ENCODE peak calls at places on chromosomes 3 and 15, in nine cellular contexts. X is CD8-positive, alpha-beta T cell; Z is neural progenitor cell; H is heart left ventricle; C is pancreas; M is HL-60; L is right lobe of liver; T is endodermal cell; E is stomach. J is an unnamed sample.

GRCh38 chr3:53716998-53717397 is 129.2 kb downstream of the CHDH start:
- DNase-seq in M (peak; percentile 62), C (no peak), Z (no peak), X (no peak), H (no peak), L (no peak), T (peak; percentile 39), E (peak; percentile 10), J (no peak)

GRCh38 chr15:99123706-99124451 is 19.0 kb downstream of the SYNM start:
- DNase-seq in Z (peak; percentile 55), L (no peak), T (peak; percentile 90), X (no peak), E (peak; percentile 78), C (peak; percentile 72), M (peak; percentile 49), H (peak; percentile 83), J (no peak)

GRCh38 chr3:173275740-173276139 is 121.8 kb upstream of the NLGN1 start:
- DNase-seq in C (no peak), E (no peak), M (peak; percentile 32), H (no peak), T (no peak), Z (no peak), L (no peak), X (no peak), J (no peak)

GRCh38 chr3:96236499-96236898 is 577.9 kb upstream of the EPHA6 start:
- DNase-seq in C (no peak), T (no peak), H (no peak), E (no peak), M (no peak), L (no peak), Z (no peak), X (no peak), J (no peak)

GRCh38 chr15:88644741-88645140 is 5.9 kb downstream of the ISG20 start:
- DNase-seq in E (peak; percentile 22), X (no peak), Z (no peak), L (no peak), T (peak; percentile 37), C (no peak), H (no peak), M (no peak), J (no peak)

GRCh38 chr3:159586587-159587202 is 401.9 kb upstream of the IL12A start:
- DNase-seq in X (no peak), E (no peak), Z (peak; percentile 79), T (peak; percentile 89), L (no peak), M (no peak), C (no peak), H (no peak), J (no peak)

GRCh38 chr3:124569761-124570160 is 160.5 kb upstream of the UMPS start:
- DNase-seq in X (no peak), M (no peak), Z (no peak), C (no peak), E (peak; percentile 60), L (peak; percentile 73), T (no peak), H (peak; percentile 60), J (no peak)

GRCh38 chr15:99692825-99693224 is 40.4 kb downstream of the LYSMD4 start:
- DNase-seq in Z (no peak), T (no peak), L (no peak), E (no peak), X (no peak), C (no peak), H (no peak), M (no peak), J (no peak)

GRCh38 chr3:112894258-112894657 is 47.6 kb upstream of the CD200R1L start:
- DNase-seq in C (no peak), E (no peak), X (no peak), Z (peak; percentile 20), L (no peak), T (peak; percentile 83), M (no peak), H (no peak), J (no peak)

GRCh38 chr3:18422972-18423371 is 2.2 kb downstream of the SATB1 start:
- DNase-seq in M (no peak), C (no peak), E (no peak), Z (peak; percentile 7), X (no peak), T (no peak), H (no peak), L (no peak), J (no peak)

GRCh38 chr3:11136116-11136515 is 18.2 kb upstream of the HRH1 start:
- DNase-seq in H (no peak), E (no peak), X (no peak), L (no peak), C (no peak), T (no peak), Z (no peak), M (no peak), J (no peak)

GRCh38 chr3:197019535-197019934 is 10.1 kb downstream of the MELTF start:
- DNase-seq in C (no peak), H (no peak), Z (no peak), L (no peak), E (no peak), X (no peak), T (no peak), M (no peak), J (no peak)

GRCh38 chr3:159796744-159797143 is 191.9 kb upstream of the IL12A start:
- DNase-seq in X (no peak), H (no peak), C (no peak), T (no peak), Z (no peak), M (no peak), L (no peak), E (no peak), J (no peak)

GRCh38 chr15:89356634-89357298 is 22.1 kb upstream of the POLG start:
- DNase-seq in M (peak; percentile 37), L (no peak), E (no peak), C (peak; percentile 45), Z (peak; percentile 57), H (no peak), X (no peak), T (no peak), J (no peak)

GRCh38 chr3:158652463-158652862 is 8.1 kb downstream of the GFM1 start:
- DNase-seq in X (no peak), T (no peak), L (no peak), C (no peak), E (no peak), Z (no peak), H (no peak), M (no peak), J (no peak)

GRCh38 chr15:39618063-39618823 is 37.4 kb downstream of the THBS1 start:
- DNase-seq in T (no peak), H (no peak), C (no peak), Z (no peak), L (no peak), E (no peak), X (no peak), M (no peak), J (no peak)

GRCh38 chr15:98126326-98127090 is 166.0 kb downstream of the ARRDC4 start:
- DNase-seq in E (no peak), Z (no peak), M (no peak), L (no peak), T (no peak), X (no peak), C (no peak), H (no peak), J (no peak)

GRCh38 chr3:55160241-55160877 is 232.5 kb upstream of the LRTM1 start:
- DNase-seq in E (peak; percentile 27), M (no peak), H (peak; percentile 28), C (peak; percentile 7), Z (no peak), X (no peak), L (no peak), T (no peak), J (no peak)

GRCh38 chr3:127034990-127035652 is 52.2 kb downstream of the PLXNA1 start:
- DNase-seq in C (no peak), M (no peak), E (no peak), T (no peak), H (no peak), Z (no peak), L (peak; percentile 40), X (no peak), J (no peak)
- H3K27ac ChIP-seq in C (no peak overlapping the region), M (no peak overlapping the region), E (peak overlapping the region; percentile 72), T (peak overlapping the region; percentile 2), H (no peak overlapping the region), Z (no peak overlapping the region), L (no peak overlapping the region), X (no peak overlapping the region), J (no peak overlapping the region)

GRCh38 chr3:79835701-79836100 is 67.9 kb upstream of the ROBO1 start:
- DNase-seq in C (no peak), X (no peak), H (no peak), L (no peak), T (no peak), Z (no peak), M (no peak), E (no peak), J (no peak)
- H3K27me3 ChIP-seq in C (no peaks in the 10 kb centered on the region), X (no peaks in the 10 kb centered on the region), H (no peaks in the 10 kb centered on the region), L (no peaks in the 10 kb centered on the region), T (no peaks in the 10 kb centered on the region), Z (no peaks in the 10 kb centered on the region), M (no peaks in the 10 kb centered on the region), E (no peaks in the 10 kb centered on the region), J (no peaks in the 10 kb centered on the region)

GRCh38 chr3:12175844-12176453 is 17.2 kb upstream of the TIMP4 start:
- DNase-seq in M (peak; percentile 51), L (peak; percentile 69), Z (peak; percentile 79), H (peak; percentile 56), E (peak; percentile 73), T (peak; percentile 90), C (peak; percentile 21), X (no peak), J (no peak)

GRCh38 chr3:12165909-12166308 is 7.2 kb upstream of the TIMP4 start:
- DNase-seq in X (no peak), T (no peak), H (no peak), L (no peak), E (no peak), M (no peak), C (no peak), Z (no peak), J (no peak)

GRCh38 chr3:12175137-12175593 is 16.5 kb upstream of the TIMP4 start:
- DNase-seq in T (no peak), E (no peak), X (no peak), M (no peak), H (no peak), C (no peak), L (no peak), Z (no peak), J (no peak)

GRCh38 chr3:12170207-12170606 is 11.5 kb upstream of the TIMP4 start:
- DNase-seq in C (no peak), E (no peak), T (no peak), H (no peak), X (no peak), Z (no peak), M (peak; percentile 42), L (no peak), J (no peak)
- TF ChIP-seq CTCF in C (no peak), E (no peak), T (no peak), H (no peak), X (no peak), Z (no peak), M (no peak), L (no peak), J (no peak)

DNA sequence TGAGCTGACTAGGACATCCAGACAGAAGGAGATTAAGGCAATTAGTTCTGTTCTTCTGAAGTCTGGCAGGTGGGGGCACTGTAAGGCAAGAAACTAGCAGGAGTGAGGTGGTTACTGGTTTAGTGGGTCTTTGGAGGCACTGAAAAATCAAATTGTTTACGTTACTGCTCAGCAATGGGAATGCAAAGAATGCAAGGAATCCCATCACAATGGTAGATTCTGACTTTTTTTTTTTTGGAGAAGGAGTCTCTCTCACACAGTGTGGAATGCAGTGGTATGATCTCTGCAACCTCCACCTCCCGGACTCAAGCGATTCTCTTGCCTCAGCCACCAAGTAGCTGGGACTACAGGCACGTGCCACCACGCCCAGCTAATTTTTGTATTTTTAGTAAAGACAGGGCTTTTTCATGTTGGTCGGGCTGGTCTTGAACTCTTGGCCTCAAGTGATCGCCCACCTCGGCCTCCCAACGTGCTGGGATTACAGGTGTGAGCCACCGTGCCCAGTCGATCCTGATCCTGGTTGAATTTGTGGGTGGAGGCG is 16.4 kb downstream of the FAM107A start:
- DNase-seq in M (no peak), T (peak; percentile 95), L (no peak), H (no peak), X (no peak), E (no peak), C (no peak), Z (peak; percentile 88), J (no peak)
- H3K27ac ChIP-seq in M (no peak overlapping the region), T (peak overlapping the region; percentile 50), L (no peak overlapping the region), H (no peak overlapping the region), X (no peak overlapping the region), E (no peak overlapping the region), C (no peak overlapping the region), Z (no peak overlapping the region), J (no peak overlapping the region)